ENCODE peak calls at places on chromosome 5, in four cellular contexts. E, G, U and Z are unnamed samples.

GRCh38 chr5:172050070-172050469 is 43.6 kb upstream of the FBXW11 start:
- DNase-seq in U (no peak), G (no peak), E (no peak), Z (no peak)

GRCh38 chr5:107652839-107653607 is 17.7 kb downstream of the EFNA5 start:
- DNase-seq in U (no peak), E (no peak), G (no peak), Z (no peak)

GRCh38 chr5:77418601-77419591 is 73.2 kb downstream of the WDR41 start:
- DNase-seq in G (no peak), E (no peak), U (no peak), Z (no peak)

GRCh38 chr5:146005264-146005663 is 68.9 kb downstream of the SH3RF2 start:
- DNase-seq in G (no peak), U (no peak), E (no peak), Z (no peak)

GRCh38 chr5:127070243-127070642 is 3.1 kb downstream of the C5orf63 start:
- DNase-seq in U (no peak), E (no peak), G (no peak), Z (no peak)

GRCh38 chr5:81233080-81233634 is at the start of gene CKMT2:
- DNase-seq in G (no peak), E (peak; percentile 33), U (no peak), Z (no peak)

GRCh38 chr5:50888754-50889153 is 222.3 kb downstream of the PARP8 start:
- DNase-seq in G (no peak), U (no peak), E (no peak), Z (no peak)

GRCh38 chr5:128007939-128008338 is 75.6 kb upstream of the SLC12A2 start:
- DNase-seq in U (no peak), E (no peak), G (no peak), Z (no peak)

GRCh38 chr5:155983954-155984353 is 343.0 kb upstream of the SGCD start:
- DNase-seq in U (no peak), E (no peak), G (no peak), Z (no peak)

GRCh38 chr5:53987091-53987490 is 323.3 kb downstream of the ARL15 start:
- DNase-seq in E (no peak), G (no peak), U (no peak), Z (no peak)

GRCh38 chr5:111017731-111018130 is 53.8 kb upstream of the TSLP start:
- DNase-seq in E (no peak), U (no peak), G (no peak), Z (no peak)

GRCh38 chr5:140549237-140550144 is 2.0 kb downstream of the EIF4EBP3 start:
- DNase-seq in G (no peak), U (no peak), E (no peak), Z (peak; percentile 72)

GRCh38 chr5:96502247-96502646 is 69.2 kb upstream of the PCSK1 start:
- DNase-seq in E (no peak), U (no peak), G (no peak), Z (no peak)

GRCh38 chr5:166712447-166712846 is 1579.0 kb upstream of the WWC1 start:
- DNase-seq in E (no peak), G (no peak), U (no peak), Z (no peak)
- TF ChIP-seq TCF7L2 in E (no peak), G (no peak), U (no peak), Z (no peak)

GRCh38 chr5:56172225-56172624 is 60.9 kb downstream of the ANKRD55 start:
- DNase-seq in U (no peak), G (no peak), E (no peak), Z (no peak)
- TF ChIP-seq TCF7L2 in U (no peak), G (no peak), E (no peak), Z (no peak)

DNA sequence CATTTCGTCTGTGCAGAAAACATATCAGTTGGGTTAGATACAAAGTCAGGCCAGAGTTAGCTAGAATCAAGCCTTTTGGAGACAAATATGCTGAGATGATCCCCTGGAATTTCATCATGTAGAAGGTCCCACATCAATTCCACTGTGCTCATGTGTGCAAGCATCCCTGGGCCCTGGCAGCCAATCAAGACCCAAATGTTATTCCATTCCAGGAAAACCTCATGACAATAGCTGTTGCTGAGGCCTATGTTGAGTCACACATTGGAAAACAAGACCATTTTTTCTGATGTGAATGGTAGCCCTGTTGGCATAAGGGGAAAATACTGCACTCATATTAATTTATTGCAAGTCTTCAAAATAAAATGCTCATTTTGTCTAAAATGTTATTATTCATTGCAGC is 11.5 kb downstream of the SPOCK1 start:
- DNase-seq in E (no peak), U (no peak), G (no peak), Z (no peak)
- TF ChIP-seq TCF7L2 in E (no peak), U (no peak), G (no peak), Z (no peak)

GRCh38 chr5:112413611-112414010 is 5.5 kb downstream of the EPB41L4A start:
- DNase-seq in U (no peak), E (no peak), G (no peak), Z (no peak)
- TF ChIP-seq TCF7L2 in U (no peak), E (no peak), G (no peak), Z (no peak)

GRCh38 chr5:95163079-95163478 is 121.8 kb downstream of the MCTP1 start:
- DNase-seq in G (no peak), U (no peak), E (no peak), Z (no peak)

GRCh38 chr5:95164869-95165268 is 120.0 kb downstream of the MCTP1 start:
- DNase-seq in G (no peak), U (no peak), E (no peak), Z (peak; percentile 31)

GRCh38 chr5:95155888-95156287 is 129.0 kb downstream of the MCTP1 start:
- DNase-seq in G (no peak), E (peak; percentile 3), U (no peak), Z (no peak)

GRCh38 chr5:95162231-95162992 is 122.5 kb downstream of the MCTP1 start:
- DNase-seq in U (no peak), G (no peak), E (no peak), Z (no peak)

DNA sequence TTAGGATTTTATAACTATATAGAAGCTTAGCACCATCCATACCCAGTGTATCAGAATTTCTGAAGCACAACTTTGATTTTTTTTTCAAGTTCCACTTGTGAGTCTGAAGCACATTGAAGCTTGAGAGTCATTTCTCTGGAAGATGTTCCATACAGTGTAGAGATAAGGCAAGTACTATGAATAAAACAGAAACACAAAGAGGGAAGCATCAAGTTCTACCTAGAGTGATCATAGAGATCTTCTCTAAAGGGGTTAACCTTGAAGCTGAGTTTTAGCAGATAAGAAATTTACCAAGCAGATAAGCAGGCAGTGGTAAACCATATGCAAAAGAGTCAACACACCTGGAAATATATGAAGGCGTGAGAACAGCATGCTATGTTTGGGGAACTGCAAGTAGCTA is 125.3 kb downstream of the MCTP1 start:
- DNase-seq in E (no peak), G (no peak), U (no peak), Z (no peak)
- TF ChIP-seq TCF7L2 in E (no peak), G (no peak), U (no peak), Z (no peak)

GRCh38 chr5:78795757-78796156 is 147.2 kb upstream of the LHFPL2 start:
- DNase-seq in G (no peak), U (no peak), E (peak; percentile 67), Z (no peak)
- TF ChIP-seq TCF7L2 in G (no peak), U (no peak), E (no peak), Z (no peak)